ENCODE peak calls at places on chromosomes 1 and 21, in eight cellular contexts. C, K, O, X, F, Q, R and H are unnamed samples.
A peak's percentile ranks its signal among the peaks of the same experiment; 100 is the strongest.

GRCh38 chr1:59976194-59977074 is 49.9 kb upstream of the CYP2J2 start:
- DNase-seq in C (no peak), K (peak; percentile 56), O (peak; percentile 42), X (peak; percentile 66), F (peak; percentile 5), Q (peak; percentile 40), R (peak; percentile 57), H (no peak)

GRCh38 chr1:152451254-152451653 is 37.2 kb upstream of the CRNN start:
- DNase-seq in C (no peak), K (no peak), O (no peak), X (no peak), F (no peak), Q (no peak), R (peak; percentile 45), H (no peak)

GRCh38 chr21:26958792-26959191 is 8.1 kb downstream of the ADAMTS5 start:
- DNase-seq in C (no peak), K (no peak), O (no peak), X (peak; percentile 36), F (no peak), Q (no peak), R (no peak), H (no peak)

GRCh38 chr1:98908980-98909379 is 95.7 kb downstream of the PLPPR5 start:
- DNase-seq in C (no peak), K (no peak), O (no peak), X (no peak), F (no peak), Q (no peak), R (no peak), H (no peak)

GRCh38 chr1:12095822-12096263 is 32.7 kb downstream of the TNFRSF8 start:
- DNase-seq in C (no peak), K (no peak), O (no peak), X (peak; percentile 31), F (no peak), Q (no peak), R (no peak), H (no peak)

GRCh38 chr1:30299393-30299792 is 424.0 kb downstream of the MATN1 start:
- DNase-seq in C (no peak), K (no peak), O (no peak), X (no peak), F (no peak), Q (no peak), R (no peak), H (no peak)

GRCh38 chr1:241957692-241958494 is at the start of gene BECN2:
- DNase-seq in C (no peak), K (no peak), O (no peak), X (no peak), F (no peak), Q (no peak), R (no peak), H (no peak)

GRCh38 chr1:98556521-98557158 is 104.9 kb upstream of the SNX7 start:
- DNase-seq in C (no peak), K (peak; percentile 12), O (peak; percentile 1), X (peak; percentile 16), F (no peak), Q (peak; percentile 2), R (peak; percentile 15), H (no peak)

GRCh38 chr1:178725603-178726517 is 816 bp downstream of the RALGPS2 start:
- DNase-seq in C (peak; percentile 58), K (peak; percentile 50), O (peak; percentile 74), X (peak; percentile 85), F (peak; percentile 70), Q (peak; percentile 84), R (peak; percentile 93), H (peak; percentile 34)

GRCh38 chr21:42614391-42614790 is 39.0 kb upstream of the PDE9A start:
- DNase-seq in C (no peak), K (no peak), O (no peak), X (no peak), F (no peak), Q (no peak), R (no peak), H (no peak)

GRCh38 chr1:233240839-233241682 is 54.5 kb downstream of the PCNX2 start:
- DNase-seq in C (peak; percentile 34), K (peak; percentile 23), O (peak; percentile 14), X (peak; percentile 63), F (peak; percentile 8), Q (peak; percentile 43), R (peak; percentile 69), H (peak; percentile 52)

GRCh38 chr1:26862781-26863676 is at the start of gene SFN:
- DNase-seq in C (no peak), K (peak; percentile 50), O (no peak), X (no peak), F (no peak), Q (no peak), R (peak; percentile 93), H (peak; percentile 46)

GRCh38 chr1:193416226-193416625 is 229.8 kb upstream of the B3GALT2 start:
- DNase-seq in C (no peak), K (no peak), O (no peak), X (no peak), F (no peak), Q (no peak), R (no peak), H (no peak)

GRCh38 chr1:26602378-26602959 is 72.9 kb downstream of the RPS6KA1 start:
- DNase-seq in C (no peak), K (peak; percentile 65), O (peak; percentile 56), X (peak; percentile 79), F (no peak), Q (peak; percentile 41), R (peak; percentile 73), H (no peak)

GRCh38 chr1:3652538-3653285 is 396 bp downstream of the TP73 start:
- DNase-seq in C (no peak), K (no peak), O (no peak), X (no peak), F (no peak), Q (peak; percentile 29), R (peak; percentile 41), H (no peak)

GRCh38 chr1:243596441-243597183 is 253.4 kb downstream of the AKT3 start:
- DNase-seq in C (peak; percentile 74), K (peak; percentile 48), O (peak; percentile 53), X (peak; percentile 18), F (peak; percentile 48), Q (peak; percentile 45), R (no peak), H (no peak)

GRCh38 chr1:94805912-94806311 is 14.2 kb upstream of the SLC44A3 start:
- DNase-seq in C (peak; percentile 27), K (peak; percentile 47), O (peak; percentile 45), X (no peak), F (peak; percentile 46), Q (peak; percentile 36), R (peak; percentile 53), H (peak; percentile 18)

GRCh38 chr1:147808025-147808424 is 47.6 kb upstream of the GJA5 start:
- DNase-seq in C (no peak), K (no peak), O (no peak), X (no peak), F (no peak), Q (no peak), R (no peak), H (no peak)

GRCh38 chr1:29599071-29599470 is 362.7 kb downstream of the PTPRU start:
- DNase-seq in C (no peak), K (no peak), O (no peak), X (no peak), F (no peak), Q (no peak), R (no peak), H (no peak)

GRCh38 chr1:3501856-3502665 is 47.6 kb downstream of the ARHGEF16 start:
- DNase-seq in C (no peak), K (peak; percentile 74), O (no peak), X (peak; percentile 31), F (no peak), Q (no peak), R (peak; percentile 73), H (no peak)

GRCh38 chr21:45340515-45340914 is 52.8 kb upstream of the POFUT2 start:
- DNase-seq in C (no peak), K (no peak), O (no peak), X (no peak), F (no peak), Q (no peak), R (no peak), H (no peak)

GRCh38 chr1:68107771-68108170 is 57.3 kb upstream of the DIRAS3 start:
- DNase-seq in C (no peak), K (no peak), O (no peak), X (peak; percentile 81), F (no peak), Q (no peak), R (no peak), H (no peak)

GRCh38 chr1:111220302-111220890 is 7.1 kb upstream of the CHI3L2 start:
- DNase-seq in C (no peak), K (no peak), O (no peak), X (no peak), F (no peak), Q (no peak), R (no peak), H (no peak)

GRCh38 chr1:203597386-203598040 is 29.1 kb upstream of the ATP2B4 start:
- DNase-seq in C (no peak), K (no peak), O (no peak), X (no peak), F (no peak), Q (no peak), R (no peak), H (no peak)

GRCh38 chr1:184299076-184299790 is 87.6 kb upstream of the C1orf21 start:
- DNase-seq in C (peak; percentile 74), K (no peak), O (peak; percentile 23), X (peak; percentile 40), F (no peak), Q (no peak), R (no peak), H (no peak)

GRCh38 chr21:32516729-32517649 is 68.3 kb downstream of the TCP10L start:
- DNase-seq in C (peak; percentile 60), K (no peak), O (peak; percentile 29), X (no peak), F (no peak), Q (peak; percentile 54), R (peak; percentile 50), H (no peak)

GRCh38 chr1:2787163-2787911 is 14.2 kb downstream of the TTC34 start:
- DNase-seq in C (no peak), K (no peak), O (no peak), X (no peak), F (no peak), Q (no peak), R (no peak), H (no peak)

GRCh38 chr1:44609768-44610526 is 64.3 kb downstream of the TMEM53 start:
- DNase-seq in C (no peak), K (no peak), O (no peak), X (no peak), F (no peak), Q (no peak), R (no peak), H (no peak)

GRCh38 chr21:34029724-34030528 is 43.5 kb upstream of the MRPS6 start:
- DNase-seq in C (peak; percentile 54), K (peak; percentile 70), O (peak; percentile 84), X (peak; percentile 30), F (peak; percentile 37), Q (peak; percentile 79), R (peak; percentile 93), H (no peak)

GRCh38 chr1:116001739-116002487 is 25.6 kb downstream of the SLC22A15 start:
- DNase-seq in C (no peak), K (no peak), O (no peak), X (no peak), F (no peak), Q (no peak), R (peak; percentile 65), H (no peak)

GRCh38 chr1:40003156-40004093 is 37.1 kb upstream of the CAP1 start:
- DNase-seq in C (no peak), K (peak; percentile 61), O (no peak), X (no peak), F (no peak), Q (no peak), R (no peak), H (no peak)

GRCh38 chr1:6473974-6474814 is 8.2 kb upstream of the TNFRSF25 start:
- DNase-seq in C (no peak), K (no peak), O (no peak), X (no peak), F (no peak), Q (no peak), R (no peak), H (no peak)

GRCh38 chr1:65066379-65066765 is 81.6 kb upstream of the AK4 start:
- DNase-seq in C (no peak), K (no peak), O (no peak), X (peak; percentile 10), F (no peak), Q (no peak), R (no peak), H (no peak)

GRCh38 chr1:66182551-66183178 is 351.3 kb upstream of the SGIP1 start:
- DNase-seq in C (peak; percentile 48), K (no peak), O (no peak), X (peak; percentile 19), F (no peak), Q (peak; percentile 33), R (no peak), H (peak; percentile 24)